ENCODE peak calls at places on chromosomes 5 and 9, in ten cellular contexts. I is prostate gland; W is heart right ventricle; H is CD8-positive, alpha-beta T cell; Y is AG04450; N is sigmoid colon; E is HepG2; O is left ventricle myocardium inferior; S is pancreas; G is cardiac muscle cell. M is an unnamed sample. For H3K9me3, the result is how much of the 10 kb centered on the place peaks cover.

GRCh38 chr9:91306261-91306660 is 55.5 kb downstream of the AUH start:
- DNase-seq in I (no peak), W (no peak), H (no peak), Y (no peak), N (no peak), E (no peak), O (no peak), S (no peak), G (no peak), M (no peak)

GRCh38 chr9:123338710-123339665 is 17.0 kb upstream of the CRB2 start:
- DNase-seq in I (no peak), W (peak), H (peak), Y (no peak), N (no peak), E (no peak), O (peak), S (no peak), G (peak), M (no peak)

GRCh38 chr9:127360205-127360604 is 36.8 kb upstream of the SLC2A8 start:
- DNase-seq in I (no peak), W (no peak), H (no peak), Y (no peak), N (no peak), E (no peak), O (no peak), S (no peak), G (no peak), M (no peak)

GRCh38 chr9:90858505-90858904 is 56.9 kb downstream of the SYK start:
- DNase-seq in I (no peak), W (no peak), H (no peak), Y (no peak), N (no peak), E (no peak), O (no peak), S (no peak), G (no peak), M (no peak)

GRCh38 chr5:94432499-94432898 is 185.9 kb downstream of the KIAA0825 start:
- DNase-seq in I (no peak), W (no peak), H (no peak), Y (no peak), N (no peak), E (no peak), O (no peak), S (no peak), G (peak), M (no peak)

GRCh38 chr5:61020415-61020814 is 75.4 kb downstream of the NDUFAF2 start:
- DNase-seq in I (no peak), W (no peak), H (no peak), Y (no peak), N (no peak), E (peak), O (no peak), S (no peak), G (peak), M (peak)

GRCh38 chr5:74209566-74209965 is 431.0 kb downstream of the ENC1 start:
- DNase-seq in I (no peak), W (no peak), H (no peak), Y (no peak), N (no peak), E (no peak), O (no peak), S (no peak), G (no peak), M (no peak)

GRCh38 chr5:92147792-92148191 is 764.7 kb upstream of the ARRDC3 start:
- DNase-seq in I (no peak), W (no peak), H (no peak), Y (no peak), N (no peak), E (no peak), O (no peak), S (no peak), G (no peak), M (no peak)

GRCh38 chr9:94140791-94141790 is 56.8 kb downstream of the PTPDC1 start:
- DNase-seq in I (no peak), W (no peak), H (no peak), Y (no peak), N (no peak), E (no peak), O (peak), S (no peak), G (peak), M (no peak)

GRCh38 chr5:122312670-122312988 is 592 bp downstream of the SNCAIP start:
- DNase-seq in I (peak), W (no peak), H (no peak), Y (no peak), N (no peak), E (no peak), O (peak), S (no peak), G (peak), M (peak)

GRCh38 chr9:85717220-85717619 is 24.5 kb downstream of the AGTPBP1 start:
- DNase-seq in I (no peak), W (no peak), H (no peak), Y (no peak), N (no peak), E (no peak), O (no peak), S (no peak), G (no peak), M (no peak)

GRCh38 chr5:73027361-73027760 is 71.5 kb downstream of the FCHO2 start:
- DNase-seq in I (no peak), W (no peak), H (no peak), Y (no peak), N (no peak), E (no peak), O (no peak), S (no peak), G (no peak), M (no peak)

GRCh38 chr9:130626249-130626982 is 38.0 kb upstream of the PRDM12 start:
- DNase-seq in I (no peak), W (peak), H (no peak), Y (no peak), N (no peak), E (no peak), O (peak), S (no peak), G (no peak), M (no peak)

GRCh38 chr5:73201547-73202513 is 28.8 kb downstream of the TMEM174 start:
- DNase-seq in I (no peak), W (peak), H (peak), Y (peak), N (peak), E (peak), O (peak), S (peak), G (peak), M (peak)

GRCh38 chr5:13994606-13995336 is 50.3 kb upstream of the DNAH5 start:
- DNase-seq in I (no peak), W (no peak), H (no peak), Y (peak), N (no peak), E (no peak), O (no peak), S (no peak), G (no peak), M (no peak)

GRCh38 chr9:16246785-16247184 is 623.7 kb downstream of the BNC2 start:
- DNase-seq in I (no peak), W (no peak), H (no peak), Y (no peak), N (no peak), E (no peak), O (no peak), S (no peak), G (peak), M (peak)

GRCh38 chr5:143842920-143843319 is 31.0 kb downstream of the HMHB1 start:
- DNase-seq in I (no peak), W (no peak), H (no peak), Y (no peak), N (no peak), E (no peak), O (no peak), S (no peak), G (no peak), M (no peak)

GRCh38 chr9:118533101-118533500 is 828.9 kb downstream of the TLR4 start:
- DNase-seq in I (no peak), W (no peak), H (no peak), Y (no peak), N (no peak), E (no peak), O (no peak), S (no peak), G (no peak), M (no peak)

GRCh38 chr9:69324549-69325401 is at the start of gene ENTREP1:
- DNase-seq in I (peak), W (peak), H (no peak), Y (no peak), N (peak), E (no peak), O (peak), S (peak), G (peak), M (peak)

DNA sequence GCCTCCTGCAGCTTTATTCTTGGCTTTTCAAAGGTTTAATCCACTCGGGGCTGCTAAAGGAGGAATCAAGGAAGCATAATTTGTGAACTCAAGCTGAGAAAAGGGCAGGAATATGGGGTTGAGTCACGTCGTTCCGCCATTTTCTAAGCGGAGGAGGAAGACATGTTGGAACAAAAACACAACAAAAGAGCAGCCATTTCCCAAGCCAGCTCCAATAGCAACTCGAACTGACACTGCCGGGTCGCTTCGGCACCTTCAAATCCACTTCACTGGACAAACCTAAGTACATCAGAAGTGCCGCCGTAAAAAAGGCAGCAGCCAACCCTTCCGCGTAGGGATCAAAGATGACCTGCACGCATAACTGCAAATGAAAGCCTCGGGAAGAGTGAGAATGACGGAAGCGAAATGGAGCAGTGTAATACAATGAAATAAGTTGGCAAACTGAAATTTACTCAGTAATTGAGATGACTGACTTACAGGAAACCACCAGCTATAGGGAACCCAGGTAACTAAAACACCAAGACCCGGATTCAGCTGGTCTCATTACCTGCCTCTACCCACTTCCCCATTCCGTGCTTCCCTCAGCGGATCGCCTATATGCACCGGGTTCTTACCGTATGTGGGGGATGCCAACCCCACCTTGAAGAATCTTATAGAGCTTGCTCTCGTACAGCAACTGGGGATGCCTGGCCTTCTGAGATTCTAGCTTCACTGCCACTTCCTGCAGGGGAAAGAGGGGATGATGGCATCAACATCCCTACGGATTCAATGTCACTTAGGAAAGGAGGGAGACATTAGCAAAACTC is 1.6 kb downstream of the CSNK1A1 start:
- DNase-seq in I (no peak), W (no peak), H (no peak), Y (no peak), N (no peak), E (peak), O (no peak), S (peak), G (peak), M (peak)
- TF ChIP-seq CTCF in I (peak), W (no peak), H (no peak), Y (no peak), N (no peak), E (no peak), O (no peak), S (no peak), G (no peak), M (no peak)

GRCh38 chr9:138121438-138122050 is 244.0 kb downstream of the CACNA1B start:
- DNase-seq in I (no peak), W (no peak), H (no peak), Y (no peak), N (no peak), E (no peak), O (no peak), S (no peak), G (no peak), M (no peak)

GRCh38 chr9:138120511-138121437 is 243.2 kb downstream of the CACNA1B start:
- DNase-seq in I (no peak), W (no peak), H (no peak), Y (no peak), N (no peak), E (no peak), O (no peak), S (no peak), G (no peak), M (no peak)

GRCh38 chr9:138122201-138122600 is 244.6 kb downstream of the CACNA1B start:
- DNase-seq in I (no peak), W (no peak), H (no peak), Y (no peak), N (no peak), E (no peak), O (no peak), S (no peak), G (no peak), M (no peak)

GRCh38 chr9:138122676-138123075 is 245.1 kb downstream of the CACNA1B start:
- DNase-seq in I (no peak), W (no peak), H (no peak), Y (no peak), N (no peak), E (no peak), O (no peak), S (no peak), G (no peak), M (no peak)

DNA sequence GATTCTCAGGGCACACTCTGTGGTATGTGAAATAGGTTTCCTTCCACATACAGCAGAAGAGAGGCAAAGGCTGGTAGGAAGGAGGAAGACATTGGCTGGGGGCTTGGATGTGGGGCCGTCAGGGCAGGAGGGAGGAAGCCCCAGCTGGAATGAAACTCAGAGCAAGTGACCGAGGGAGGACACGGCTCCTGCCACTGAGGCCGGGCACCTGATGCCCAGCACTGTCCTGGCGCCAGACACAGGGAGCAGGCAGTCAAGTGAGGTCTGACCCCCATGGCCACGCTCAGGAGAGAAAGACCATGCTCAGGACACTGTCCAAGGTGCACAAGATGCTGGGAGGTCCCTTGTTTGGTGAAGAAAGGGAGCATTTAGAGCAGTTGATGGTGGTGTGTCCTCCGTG is 245.5 kb downstream of the CACNA1B start:
- DNase-seq in I (no peak), W (no peak), H (no peak), Y (no peak), N (no peak), E (no peak), O (no peak), S (no peak), G (no peak), M (no peak)
- H3K9me3 ChIP-seq in I (under half), W (under half), H (under half), Y (half or more), N (under half), E (under half), O (under half), S (under half), G (under half), M (under half)

DNA sequence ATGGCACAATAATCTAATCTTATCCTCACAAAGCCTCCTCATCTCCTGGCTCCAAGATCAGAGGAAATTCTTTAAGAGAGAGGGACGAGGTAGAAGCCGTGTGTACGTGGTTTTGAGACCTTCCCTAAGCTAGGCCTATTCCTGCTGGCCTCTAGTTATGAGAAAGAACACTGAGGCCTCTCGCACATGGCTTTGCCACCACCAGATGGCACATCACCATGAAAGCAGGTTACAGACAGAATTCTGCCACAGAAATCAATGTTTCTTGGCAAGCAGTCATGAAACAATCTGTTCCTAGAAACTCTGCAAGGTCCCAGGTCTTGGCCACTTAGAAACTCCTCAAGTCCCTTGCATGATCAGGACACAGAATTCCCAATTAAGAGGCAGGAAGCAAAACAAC is 268.2 kb upstream of the TAS2R1 start:
- DNase-seq in I (peak), W (no peak), H (no peak), Y (no peak), N (no peak), E (peak), O (no peak), S (peak), G (peak), M (peak)
- TF ChIP-seq CTCF in I (peak), W (no peak), H (no peak), Y (peak), N (no peak), E (peak), O (peak), S (no peak), G (peak), M (no peak)

GRCh38 chr5:141303756-141304155 is at the start of gene SLC25A2:
- DNase-seq in I (no peak), W (no peak), H (no peak), Y (no peak), N (no peak), E (no peak), O (no peak), S (no peak), G (no peak), M (no peak)

GRCh38 chr5:141306630-141307029 is 2.8 kb upstream of the SLC25A2 start:
- DNase-seq in I (no peak), W (no peak), H (no peak), Y (no peak), N (no peak), E (no peak), O (no peak), S (no peak), G (no peak), M (no peak)
- H3K9me3 ChIP-seq in I (under half), W (half or more), H (under half), Y (under half), N (half or more), E (under half), O (half or more), S (under half), G (under half), M (under half)

GRCh38 chr9:101571114-101571513 is 23.7 kb downstream of the PPP3R2 start:
- DNase-seq in I (no peak), W (no peak), H (no peak), Y (no peak), N (no peak), E (no peak), O (no peak), S (no peak), G (no peak), M (no peak)

GRCh38 chr9:101569736-101570501 is 24.9 kb downstream of the PPP3R2 start:
- DNase-seq in I (no peak), W (no peak), H (no peak), Y (no peak), N (no peak), E (no peak), O (no peak), S (no peak), G (peak), M (no peak)

GRCh38 chr9:101564252-101564651 is 30.5 kb downstream of the PPP3R2 start:
- DNase-seq in I (no peak), W (no peak), H (no peak), Y (no peak), N (no peak), E (no peak), O (no peak), S (no peak), G (no peak), M (no peak)

GRCh38 chr9:101566904-101567724 is 27.7 kb downstream of the PPP3R2 start:
- DNase-seq in I (peak), W (no peak), H (no peak), Y (no peak), N (no peak), E (peak), O (no peak), S (no peak), G (peak), M (no peak)

DNA sequence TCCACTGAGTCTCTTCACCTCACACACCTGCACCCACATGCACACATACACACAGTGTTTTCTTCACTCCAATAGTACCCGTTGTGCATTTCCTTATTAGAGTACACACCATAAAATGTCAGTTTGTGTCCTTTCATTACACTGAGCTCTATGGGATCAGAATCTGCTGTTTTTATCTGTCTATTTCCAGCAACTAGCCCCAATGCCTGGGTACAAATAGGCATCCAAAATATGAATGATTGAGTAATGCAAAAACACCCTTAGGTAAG is 27.1 kb downstream of the PPP3R2 start:
- DNase-seq in I (peak), W (no peak), H (no peak), Y (no peak), N (no peak), E (no peak), O (no peak), S (no peak), G (no peak), M (no peak)
- TF ChIP-seq CTCF in I (no peak), W (no peak), H (no peak), Y (no peak), N (no peak), E (no peak), O (no peak), S (no peak), G (no peak), M (no peak)

DNA sequence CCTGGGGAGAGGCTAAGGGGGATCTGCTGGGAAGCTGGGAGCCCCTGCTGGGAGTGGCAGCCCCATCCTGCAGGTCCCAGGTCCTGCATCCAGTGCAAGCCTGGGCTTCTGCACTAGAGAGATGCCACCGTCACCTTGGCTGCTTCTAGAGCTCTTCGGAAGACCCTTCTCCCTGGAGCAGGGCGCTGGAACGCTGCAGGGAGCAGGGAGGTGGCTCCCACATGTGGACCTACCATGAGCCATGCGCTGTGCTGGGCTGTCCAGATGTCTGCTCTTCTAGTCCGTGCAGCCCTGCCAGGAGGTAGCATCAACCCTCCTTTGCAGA is 90.9 kb upstream of the PHYKPL start:
- DNase-seq in I (no peak), W (no peak), H (no peak), Y (no peak), N (peak), E (no peak), O (no peak), S (no peak), G (no peak), M (no peak)
- H3K9me3 ChIP-seq in I (under half), W (under half), H (under half), Y (half or more), N (under half), E (under half), O (under half), S (under half), G (under half), M (under half)

GRCh38 chr5:140118294-140118936 is 4.5 kb downstream of the PURA start:
- DNase-seq in I (no peak), W (no peak), H (no peak), Y (no peak), N (no peak), E (no peak), O (no peak), S (no peak), G (no peak), M (no peak)
- TF ChIP-seq CTCF in I (no peak), W (no peak), H (no peak), Y (peak), N (no peak), E (peak), O (peak), S (no peak), G (peak), M (no peak)

GRCh38 chr5:141236516-141237313 is 8.5 kb upstream of the PCDHB15 start:
- DNase-seq in I (no peak), W (no peak), H (no peak), Y (no peak), N (no peak), E (no peak), O (no peak), S (no peak), G (no peak), M (no peak)

DNA sequence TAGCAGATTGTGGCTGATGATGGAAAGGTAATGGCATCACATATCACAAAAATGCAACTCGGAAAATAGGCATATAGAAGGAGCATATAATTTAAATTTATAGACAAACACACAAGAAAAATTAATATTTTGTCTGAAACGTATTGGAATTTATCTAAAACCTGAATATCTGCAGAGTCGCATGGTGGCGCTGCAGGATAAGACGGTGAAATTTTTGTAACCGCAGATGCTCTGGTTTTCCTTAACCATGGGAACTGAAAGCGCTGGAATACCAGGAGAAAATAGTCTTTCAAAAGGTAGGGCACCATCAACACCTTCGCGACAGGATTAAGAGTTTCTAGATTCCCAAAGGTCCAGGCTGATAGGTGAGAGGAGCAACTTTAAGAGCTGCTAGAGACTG is 11.0 kb downstream of the PCDHB14 start:
- DNase-seq in I (no peak), W (no peak), H (no peak), Y (no peak), N (no peak), E (peak), O (no peak), S (no peak), G (peak), M (no peak)
- H3K9me3 ChIP-seq in I (under half), W (half or more), H (under half), Y (under half), N (under half), E (under half), O (half or more), S (under half), G (under half), M (under half)